ENCODE peak calls at places on chromosomes 7 and 10, in seven cellular contexts. B, I, T, U, J, M and N are unnamed samples.

GRCh38 chr10:22825841-22826240 is 102.0 kb upstream of the ARMC3 start:
- DNase-seq in B (no peak), I (no peak), T (peak), U (no peak), J (no peak), M (no peak), N (no peak)

GRCh38 chr7:3109516-3109915 is 65.8 kb upstream of the CARD11 start:
- DNase-seq in B (no peak), I (no peak), T (no peak), U (no peak), J (no peak), M (no peak), N (no peak)

GRCh38 chr7:4159761-4160554 is 522.1 kb upstream of the FOXK1 start:
- DNase-seq in B (no peak), I (no peak), T (no peak), U (no peak), J (no peak), M (no peak), N (no peak)

GRCh38 chr10:88028072-88028471 is 164.6 kb downstream of the PTEN start:
- DNase-seq in B (no peak), I (no peak), T (no peak), U (no peak), J (no peak), M (no peak), N (no peak)

GRCh38 chr7:154953006-154953684 is 49.8 kb downstream of the PAXIP1 start:
- DNase-seq in B (peak), I (peak), T (peak), U (peak), J (peak), M (no peak), N (no peak)

GRCh38 chr10:30368065-30368718 is 19.1 kb upstream of the MTPAP start:
- DNase-seq in B (no peak), I (no peak), T (no peak), U (no peak), J (no peak), M (no peak), N (no peak)

GRCh38 chr7:85749715-85750453 is 563.0 kb upstream of the SEMA3D start:
- DNase-seq in B (no peak), I (no peak), T (peak), U (no peak), J (no peak), M (no peak), N (no peak)

GRCh38 chr10:29771376-29771775 is 136.6 kb upstream of the SVIL start:
- DNase-seq in B (no peak), I (no peak), T (no peak), U (no peak), J (no peak), M (no peak), N (no peak)

GRCh38 chr10:52755297-52756062 is 17.1 kb downstream of the MBL2 start:
- DNase-seq in B (no peak), I (no peak), T (no peak), U (no peak), J (no peak), M (no peak), N (peak)

GRCh38 chr10:8462565-8462964 is 408.1 kb downstream of the GATA3 start:
- DNase-seq in B (no peak), I (no peak), T (no peak), U (no peak), J (no peak), M (no peak), N (no peak)

GRCh38 chr10:71580926-71581325 is 138.7 kb downstream of the C10orf105 start:
- DNase-seq in B (no peak), I (no peak), T (no peak), U (no peak), J (no peak), M (no peak), N (no peak)

GRCh38 chr7:50564171-50564570 is 1.0 kb downstream of the DDC start:
- DNase-seq in B (no peak), I (no peak), T (no peak), U (peak), J (no peak), M (no peak), N (no peak)

GRCh38 chr10:120459185-120459584 is 2.2 kb downstream of the PLPP4 start:
- DNase-seq in B (no peak), I (no peak), T (no peak), U (no peak), J (no peak), M (no peak), N (no peak)

GRCh38 chr10:58023341-58024073 is 244.2 kb downstream of the IPMK start:
- DNase-seq in B (peak), I (no peak), T (no peak), U (no peak), J (no peak), M (no peak), N (peak)

GRCh38 chr7:31695856-31696255 is 8.8 kb downstream of the PPP1R17 start:
- DNase-seq in B (no peak), I (no peak), T (no peak), U (no peak), J (no peak), M (no peak), N (no peak)

GRCh38 chr7:131619336-131620305 is 63.2 kb upstream of the PODXL start:
- DNase-seq in B (no peak), I (no peak), T (no peak), U (no peak), J (no peak), M (no peak), N (no peak)

GRCh38 chr7:87370660-87371180 is 25.3 kb downstream of the CROT start:
- DNase-seq in B (peak), I (no peak), T (no peak), U (no peak), J (no peak), M (no peak), N (peak)

GRCh38 chr10:131174211-131174565 is 137.3 kb downstream of the TCERG1L start:
- DNase-seq in B (no peak), I (no peak), T (no peak), U (no peak), J (no peak), M (no peak), N (no peak)

GRCh38 chr7:95199779-95200558 is 124.4 kb downstream of the PON1 start:
- DNase-seq in B (no peak), I (peak), T (peak), U (no peak), J (no peak), M (no peak), N (no peak)

GRCh38 chr7:136857573-136857972 is 10.9 kb upstream of the CHRM2 start:
- DNase-seq in B (peak), I (peak), T (no peak), U (no peak), J (no peak), M (no peak), N (no peak)

GRCh38 chr10:119403927-119404326 is 138.6 kb downstream of the RGS10 start:
- DNase-seq in B (no peak), I (no peak), T (no peak), U (no peak), J (no peak), M (no peak), N (no peak)

GRCh38 chr10:75111906-75112703 is 649 bp downstream of the SAMD8 start:
- DNase-seq in B (no peak), I (peak), T (peak), U (peak), J (no peak), M (peak), N (peak)

GRCh38 chr7:81767883-81768282 is 2.0 kb downstream of the HGF start:
- DNase-seq in B (no peak), I (no peak), T (no peak), U (no peak), J (no peak), M (no peak), N (no peak)

GRCh38 chr7:157494506-157495176 is 157.8 kb downstream of the DNAJB6 start:
- DNase-seq in B (no peak), I (no peak), T (no peak), U (no peak), J (no peak), M (no peak), N (no peak)

DNA sequence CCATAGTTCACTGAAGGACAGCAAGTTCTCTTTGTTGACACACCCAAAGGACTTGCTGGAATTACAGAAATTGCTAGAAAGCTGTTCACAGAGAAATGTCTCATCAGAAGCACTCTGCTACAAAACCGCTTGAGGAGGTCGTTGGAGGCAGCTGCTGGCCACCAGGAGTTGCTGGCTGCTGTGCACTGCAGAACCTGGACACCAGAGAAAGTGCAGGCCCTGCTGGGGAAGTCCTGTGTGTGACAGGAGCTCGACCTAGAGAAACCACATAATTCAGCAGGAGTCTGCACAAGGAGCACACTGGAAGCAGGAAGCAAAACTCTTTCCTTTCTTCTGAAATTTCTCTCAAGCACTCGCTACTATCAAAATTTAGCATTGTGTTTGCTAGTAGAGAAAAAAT is 461.5 kb upstream of the GHITM start:
- DNase-seq in B (no peak), I (no peak), T (no peak), U (no peak), J (no peak), M (no peak), N (no peak)
- TF ChIP-seq CTCF in B (no peak), I (no peak), T (no peak), U (no peak), J (no peak), M (no peak), N (no peak)

DNA sequence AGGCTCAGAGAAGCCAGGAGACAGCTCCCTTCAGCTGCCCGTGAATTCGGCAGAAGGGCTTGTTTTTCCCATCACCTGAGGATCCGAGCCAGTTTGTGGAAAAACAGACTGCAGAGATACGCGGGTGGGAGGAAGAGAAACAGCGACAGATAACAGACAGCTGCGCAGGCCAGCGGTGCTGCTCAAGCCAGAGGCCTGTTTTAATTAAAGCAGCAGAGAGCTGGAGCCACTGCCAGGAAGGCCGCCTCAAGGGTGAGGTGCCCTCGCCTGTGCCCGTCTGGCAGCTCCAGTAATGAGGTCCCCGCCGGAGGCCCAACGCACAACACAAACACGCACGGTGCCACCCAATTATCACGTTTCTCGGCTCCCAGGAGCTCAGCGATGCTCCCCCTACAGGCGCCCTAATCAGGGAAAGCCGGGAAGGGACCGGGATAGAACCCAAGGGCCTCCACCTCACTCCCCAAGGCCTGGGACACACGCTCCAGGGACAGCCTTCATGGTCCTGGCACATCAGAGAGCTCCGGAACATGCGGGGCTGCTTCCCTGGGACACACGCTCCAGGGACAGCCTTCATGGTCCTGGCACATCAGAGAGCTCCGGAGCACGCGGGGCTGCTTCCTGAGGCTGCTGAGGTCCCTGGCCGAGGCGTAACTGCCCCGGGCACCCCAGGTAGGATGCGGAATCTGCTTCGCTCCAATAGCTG is 60.6 kb upstream of the DNAAF5 start:
- DNase-seq in B (no peak), I (no peak), T (peak), U (no peak), J (no peak), M (no peak), N (no peak)
- TF ChIP-seq CTCF in B (peak), I (no peak), T (no peak), U (no peak), J (no peak), M (peak), N (no peak)

DNA sequence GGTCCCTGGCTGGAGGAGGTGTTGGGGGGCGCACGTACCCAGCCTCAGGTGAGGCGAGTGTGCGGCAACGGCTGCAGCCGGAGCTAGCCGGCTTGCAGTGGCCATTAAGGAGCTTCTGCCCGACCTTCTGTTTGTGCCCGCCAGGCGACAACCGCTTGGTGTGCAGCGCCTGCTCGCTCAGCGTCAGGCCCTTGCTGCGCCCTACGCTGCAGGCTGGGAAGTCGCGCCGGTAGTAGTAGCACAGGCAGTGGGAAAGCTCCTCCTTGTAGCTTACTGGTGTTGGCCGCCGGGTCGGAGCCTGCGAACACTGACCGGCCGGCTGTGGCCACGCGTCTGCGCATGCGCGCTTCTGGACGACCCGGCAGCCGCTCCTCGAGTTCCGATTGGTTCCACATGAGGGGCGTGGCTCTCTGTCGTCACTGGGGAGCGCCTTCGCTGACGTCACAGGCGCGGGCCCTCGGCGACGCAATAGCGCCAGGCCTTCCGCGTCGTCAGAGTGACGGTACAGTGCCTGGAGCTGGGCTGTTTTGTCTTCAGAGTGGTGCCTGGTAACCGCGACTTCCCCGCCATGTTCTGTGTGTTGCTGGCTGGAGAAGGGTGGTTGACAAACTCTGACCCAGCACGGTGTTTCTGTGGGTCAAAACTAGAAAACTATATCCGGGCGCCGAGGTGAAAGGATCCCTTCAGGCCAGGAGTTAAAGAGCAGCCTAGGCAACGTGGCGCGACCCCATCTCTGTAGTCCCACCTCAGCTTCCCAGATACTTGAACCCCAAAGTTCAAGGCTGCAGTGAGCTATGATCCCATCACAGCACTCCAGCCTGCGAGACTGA is 76.3 kb upstream of the TMEM248 start:
- DNase-seq in B (peak), I (peak), T (peak), U (peak), J (peak), M (peak), N (peak)
- TF ChIP-seq CTCF in B (no peak), I (no peak), T (no peak), U (no peak), J (peak), M (peak), N (no peak)

GRCh38 chr10:100888957-100889356 is 23.8 kb upstream of the SLF2 start:
- DNase-seq in B (no peak), I (no peak), T (no peak), U (no peak), J (no peak), M (no peak), N (no peak)
- TF ChIP-seq CTCF in B (no peak), I (peak), T (no peak), U (no peak), J (peak), M (no peak), N (peak)